ENCODE peak calls at places on chromosome 12, in ten cellular contexts. One of them, this sample, is unnamed.
A peak's percentile ranks its signal among the peaks of the same experiment; 100 is the strongest.

GRCh38 chr12:104220931-104221330 is 5.4 kb downstream of the TXNRD1 start:
- DNase-seq in right cardiac atrium: no peak
- DNase-seq in right lobe of liver: no peak
- DNase-seq in stomach: no peak
- DNase-seq in aorta: no peak
- DNase-seq in psoas muscle: no peak
- DNase-seq in spleen: no peak
- DNase-seq in neural progenitor cell: no peak
- DNase-seq in sigmoid colon: no peak
- DNase-seq in pancreas: no peak
- DNase-seq in this sample: no peak

GRCh38 chr12:127145929-127146789 is 1120.8 kb upstream of the TMEM132C start:
- DNase-seq in right cardiac atrium: peak; percentile 93
- DNase-seq in right lobe of liver: peak; percentile 83
- DNase-seq in stomach: peak; percentile 69
- DNase-seq in aorta: peak; percentile 83
- DNase-seq in psoas muscle: peak; percentile 87
- DNase-seq in spleen: peak; percentile 80
- DNase-seq in neural progenitor cell: no peak
- DNase-seq in sigmoid colon: peak; percentile 83
- DNase-seq in pancreas: peak; percentile 79
- DNase-seq in this sample: peak; percentile 68

GRCh38 chr12:44317651-44318126 is 481.8 kb downstream of the TMEM117 start:
- DNase-seq in right cardiac atrium: no peak
- DNase-seq in right lobe of liver: no peak
- DNase-seq in stomach: no peak
- DNase-seq in aorta: no peak
- DNase-seq in psoas muscle: no peak
- DNase-seq in spleen: no peak
- DNase-seq in neural progenitor cell: peak; percentile 65
- DNase-seq in sigmoid colon: no peak
- DNase-seq in pancreas: no peak
- DNase-seq in this sample: no peak

GRCh38 chr12:16509411-16509810 is 96.6 kb downstream of the LMO3 start:
- DNase-seq in right cardiac atrium: no peak
- DNase-seq in right lobe of liver: no peak
- DNase-seq in stomach: no peak
- DNase-seq in aorta: no peak
- DNase-seq in psoas muscle: no peak
- DNase-seq in spleen: no peak
- DNase-seq in neural progenitor cell: no peak
- DNase-seq in sigmoid colon: no peak
- DNase-seq in pancreas: no peak
- DNase-seq in this sample: no peak

GRCh38 chr12:65903680-65904403 is 79.6 kb downstream of the HMGA2 start:
- DNase-seq in right cardiac atrium: no peak
- DNase-seq in right lobe of liver: no peak
- DNase-seq in stomach: no peak
- DNase-seq in aorta: no peak
- DNase-seq in psoas muscle: no peak
- DNase-seq in spleen: no peak
- DNase-seq in neural progenitor cell: no peak
- DNase-seq in sigmoid colon: no peak
- DNase-seq in pancreas: no peak
- DNase-seq in this sample: no peak

GRCh38 chr12:111442301-111443045 is 36.8 kb downstream of the SH2B3 start:
- DNase-seq in right cardiac atrium: no peak
- DNase-seq in right lobe of liver: peak; percentile 26
- DNase-seq in stomach: no peak
- DNase-seq in aorta: peak; percentile 38
- DNase-seq in psoas muscle: no peak
- DNase-seq in spleen: peak; percentile 74
- DNase-seq in neural progenitor cell: no peak
- DNase-seq in sigmoid colon: peak; percentile 66
- DNase-seq in pancreas: no peak
- DNase-seq in this sample: no peak

GRCh38 chr12:128381961-128382360 is 115.0 kb downstream of the TMEM132C start:
- DNase-seq in right cardiac atrium: no peak
- DNase-seq in right lobe of liver: no peak
- DNase-seq in stomach: no peak
- DNase-seq in aorta: no peak
- DNase-seq in psoas muscle: no peak
- DNase-seq in spleen: no peak
- DNase-seq in neural progenitor cell: no peak
- DNase-seq in sigmoid colon: no peak
- DNase-seq in pancreas: no peak
- DNase-seq in this sample: no peak

GRCh38 chr12:93245543-93245942 is 132.2 kb upstream of the NUDT4 start:
- DNase-seq in right cardiac atrium: no peak
- DNase-seq in right lobe of liver: no peak
- DNase-seq in stomach: no peak
- DNase-seq in aorta: no peak
- DNase-seq in psoas muscle: no peak
- DNase-seq in spleen: peak; percentile 84
- DNase-seq in neural progenitor cell: peak; percentile 56
- DNase-seq in sigmoid colon: no peak
- DNase-seq in pancreas: no peak
- DNase-seq in this sample: no peak

GRCh38 chr12:12927211-12928079 is 24.5 kb downstream of the GPRC5D start:
- DNase-seq in right cardiac atrium: peak; percentile 86
- DNase-seq in right lobe of liver: peak; percentile 85
- DNase-seq in stomach: peak; percentile 94
- DNase-seq in aorta: peak; percentile 77
- DNase-seq in psoas muscle: peak; percentile 56
- DNase-seq in spleen: peak; percentile 85
- DNase-seq in neural progenitor cell: no peak
- DNase-seq in sigmoid colon: peak; percentile 68
- DNase-seq in pancreas: peak; percentile 96
- DNase-seq in this sample: peak; percentile 90

GRCh38 chr12:27303139-27304111 is 29.2 kb upstream of the BMAL2 start:
- DNase-seq in right cardiac atrium: no peak
- DNase-seq in right lobe of liver: no peak
- DNase-seq in stomach: no peak
- DNase-seq in aorta: no peak
- DNase-seq in psoas muscle: no peak
- DNase-seq in spleen: no peak
- DNase-seq in neural progenitor cell: no peak
- DNase-seq in sigmoid colon: no peak
- DNase-seq in pancreas: no peak
- DNase-seq in this sample: no peak

GRCh38 chr12:80412343-80412953 is 31.6 kb upstream of the PTPRQ start:
- DNase-seq in right cardiac atrium: no peak
- DNase-seq in right lobe of liver: no peak
- DNase-seq in stomach: no peak
- DNase-seq in aorta: no peak
- DNase-seq in psoas muscle: no peak
- DNase-seq in spleen: no peak
- DNase-seq in neural progenitor cell: peak; percentile 83
- DNase-seq in sigmoid colon: no peak
- DNase-seq in pancreas: no peak
- DNase-seq in this sample: no peak

GRCh38 chr12:112199136-112199535 is 73.8 kb downstream of the TRAFD1 start:
- DNase-seq in right cardiac atrium: no peak
- DNase-seq in right lobe of liver: no peak
- DNase-seq in stomach: no peak
- DNase-seq in aorta: no peak
- DNase-seq in psoas muscle: no peak
- DNase-seq in spleen: no peak
- DNase-seq in neural progenitor cell: no peak
- DNase-seq in sigmoid colon: no peak
- DNase-seq in pancreas: no peak
- DNase-seq in this sample: no peak

GRCh38 chr12:24742378-24742777 is 206.5 kb downstream of the BCAT1 start:
- DNase-seq in right cardiac atrium: peak; percentile 56
- DNase-seq in right lobe of liver: no peak
- DNase-seq in stomach: no peak
- DNase-seq in aorta: peak; percentile 73
- DNase-seq in psoas muscle: no peak
- DNase-seq in spleen: peak; percentile 76
- DNase-seq in neural progenitor cell: no peak
- DNase-seq in sigmoid colon: no peak
- DNase-seq in pancreas: no peak
- DNase-seq in this sample: no peak

GRCh38 chr12:1518486-1518762 is 76.0 kb downstream of the FBXL14 start:
- DNase-seq in right cardiac atrium: peak; percentile 4
- DNase-seq in right lobe of liver: no peak
- DNase-seq in stomach: no peak
- DNase-seq in aorta: no peak
- DNase-seq in psoas muscle: no peak
- DNase-seq in spleen: no peak
- DNase-seq in neural progenitor cell: no peak
- DNase-seq in sigmoid colon: no peak
- DNase-seq in pancreas: no peak
- DNase-seq in this sample: no peak
- H3K4me1 ChIP-seq in right cardiac atrium: no peaks in the 10 kb centered on the region
- H3K4me1 ChIP-seq in right lobe of liver: no peaks in the 10 kb centered on the region
- H3K4me1 ChIP-seq in stomach: peaks cover 15% of the 10 kb centered on the region
- H3K4me1 ChIP-seq in aorta: no peaks in the 10 kb centered on the region
- H3K4me1 ChIP-seq in psoas muscle: no peaks in the 10 kb centered on the region
- H3K4me1 ChIP-seq in spleen: no peaks in the 10 kb centered on the region
- H3K4me1 ChIP-seq in neural progenitor cell: peaks cover 22% of the 10 kb centered on the region
- H3K4me1 ChIP-seq in sigmoid colon: no peaks in the 10 kb centered on the region
- H3K4me1 ChIP-seq in pancreas: no peaks in the 10 kb centered on the region
- H3K4me1 ChIP-seq in this sample: peaks cover 4% of the 10 kb centered on the region

GRCh38 chr12:52280319-52280795 is 5.9 kb downstream of the KRT86 start:
- DNase-seq in right cardiac atrium: peak; percentile 73
- DNase-seq in right lobe of liver: peak; percentile 45
- DNase-seq in stomach: peak; percentile 66
- DNase-seq in aorta: peak; percentile 79
- DNase-seq in psoas muscle: peak; percentile 64
- DNase-seq in spleen: peak; percentile 35
- DNase-seq in neural progenitor cell: no peak
- DNase-seq in sigmoid colon: peak; percentile 94
- DNase-seq in pancreas: peak; percentile 61
- DNase-seq in this sample: peak; percentile 88

GRCh38 chr12:52279683-52280318 is 5.4 kb downstream of the KRT86 start:
- DNase-seq in right cardiac atrium: no peak
- DNase-seq in right lobe of liver: no peak
- DNase-seq in stomach: peak; percentile 23
- DNase-seq in aorta: no peak
- DNase-seq in psoas muscle: no peak
- DNase-seq in spleen: peak; percentile 27
- DNase-seq in neural progenitor cell: peak; percentile 46
- DNase-seq in sigmoid colon: no peak
- DNase-seq in pancreas: no peak
- DNase-seq in this sample: no peak

GRCh38 chr12:52278931-52279682 is 4.7 kb downstream of the KRT86 start:
- DNase-seq in right cardiac atrium: peak; percentile 91
- DNase-seq in right lobe of liver: peak; percentile 79
- DNase-seq in stomach: peak; percentile 85
- DNase-seq in aorta: peak; percentile 84
- DNase-seq in psoas muscle: peak; percentile 86
- DNase-seq in spleen: peak; percentile 93
- DNase-seq in neural progenitor cell: peak; percentile 83
- DNase-seq in sigmoid colon: peak; percentile 89
- DNase-seq in pancreas: peak; percentile 88
- DNase-seq in this sample: peak; percentile 73

GRCh38 chr12:52277486-52278245 is 3.2 kb downstream of the KRT86 start:
- DNase-seq in right cardiac atrium: no peak
- DNase-seq in right lobe of liver: no peak
- DNase-seq in stomach: peak; percentile 20
- DNase-seq in aorta: no peak
- DNase-seq in psoas muscle: no peak
- DNase-seq in spleen: peak; percentile 67
- DNase-seq in neural progenitor cell: no peak
- DNase-seq in sigmoid colon: no peak
- DNase-seq in pancreas: no peak
- DNase-seq in this sample: no peak

GRCh38 chr12:52278530-52278929 is 4.1 kb downstream of the KRT86 start:
- DNase-seq in right cardiac atrium: no peak
- DNase-seq in right lobe of liver: no peak
- DNase-seq in stomach: peak; percentile 22
- DNase-seq in aorta: no peak
- DNase-seq in psoas muscle: no peak
- DNase-seq in spleen: no peak
- DNase-seq in neural progenitor cell: peak; percentile 15
- DNase-seq in sigmoid colon: no peak
- DNase-seq in pancreas: no peak
- DNase-seq in this sample: no peak
- H3K4me3 ChIP-seq in right cardiac atrium: no peak overlapping the region
- H3K4me3 ChIP-seq in right lobe of liver: no peak overlapping the region
- H3K4me3 ChIP-seq in stomach: peak overlapping the region; percentile 27
- H3K4me3 ChIP-seq in aorta: no peak overlapping the region
- H3K4me3 ChIP-seq in psoas muscle: no peak overlapping the region
- H3K4me3 ChIP-seq in spleen: no peak overlapping the region
- H3K4me3 ChIP-seq in neural progenitor cell: peak overlapping the region; percentile 43
- H3K4me3 ChIP-seq in sigmoid colon: no peak overlapping the region
- H3K4me3 ChIP-seq in pancreas: peak overlapping the region; percentile 12
- H3K4me3 ChIP-seq in this sample: no peak overlapping the region

DNA sequence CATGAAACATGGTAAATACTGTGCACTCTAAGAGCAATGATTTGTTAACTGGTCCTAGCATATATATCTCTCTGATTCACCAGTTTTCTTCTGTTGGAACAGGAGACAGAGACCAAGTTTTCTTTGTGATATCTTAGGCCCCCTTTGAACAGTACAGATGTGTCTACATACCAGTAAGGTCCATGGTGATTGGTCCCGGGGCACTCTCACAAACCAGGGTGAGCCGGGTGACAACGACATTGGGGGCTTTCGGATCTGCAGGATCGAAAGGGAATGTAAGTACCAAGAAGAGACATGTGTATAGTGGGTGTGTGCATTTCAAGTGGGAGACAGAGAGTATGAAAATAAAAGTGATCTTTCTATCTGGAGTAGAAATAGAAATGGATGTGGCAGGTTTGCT is 11.3 kb upstream of the ERP27 start:
- DNase-seq in right cardiac atrium: no peak
- DNase-seq in right lobe of liver: no peak
- DNase-seq in stomach: no peak
- DNase-seq in aorta: no peak
- DNase-seq in psoas muscle: no peak
- DNase-seq in spleen: no peak
- DNase-seq in neural progenitor cell: no peak
- DNase-seq in sigmoid colon: no peak
- DNase-seq in pancreas: no peak
- DNase-seq in this sample: no peak
- H3K27ac ChIP-seq in right cardiac atrium: no peak overlapping the region
- H3K27ac ChIP-seq in right lobe of liver: peak overlapping the region; percentile 49
- H3K27ac ChIP-seq in stomach: no peak overlapping the region
- H3K27ac ChIP-seq in aorta: peak overlapping the region; percentile 64
- H3K27ac ChIP-seq in psoas muscle: peak overlapping the region; percentile 72
- H3K27ac ChIP-seq in spleen: peak overlapping the region; percentile 93
- H3K27ac ChIP-seq in neural progenitor cell: no peak overlapping the region
- H3K27ac ChIP-seq in sigmoid colon: peak overlapping the region; percentile 65
- H3K27ac ChIP-seq in pancreas: peak overlapping the region; percentile 81
- H3K27ac ChIP-seq in this sample: no peak overlapping the region

DNA sequence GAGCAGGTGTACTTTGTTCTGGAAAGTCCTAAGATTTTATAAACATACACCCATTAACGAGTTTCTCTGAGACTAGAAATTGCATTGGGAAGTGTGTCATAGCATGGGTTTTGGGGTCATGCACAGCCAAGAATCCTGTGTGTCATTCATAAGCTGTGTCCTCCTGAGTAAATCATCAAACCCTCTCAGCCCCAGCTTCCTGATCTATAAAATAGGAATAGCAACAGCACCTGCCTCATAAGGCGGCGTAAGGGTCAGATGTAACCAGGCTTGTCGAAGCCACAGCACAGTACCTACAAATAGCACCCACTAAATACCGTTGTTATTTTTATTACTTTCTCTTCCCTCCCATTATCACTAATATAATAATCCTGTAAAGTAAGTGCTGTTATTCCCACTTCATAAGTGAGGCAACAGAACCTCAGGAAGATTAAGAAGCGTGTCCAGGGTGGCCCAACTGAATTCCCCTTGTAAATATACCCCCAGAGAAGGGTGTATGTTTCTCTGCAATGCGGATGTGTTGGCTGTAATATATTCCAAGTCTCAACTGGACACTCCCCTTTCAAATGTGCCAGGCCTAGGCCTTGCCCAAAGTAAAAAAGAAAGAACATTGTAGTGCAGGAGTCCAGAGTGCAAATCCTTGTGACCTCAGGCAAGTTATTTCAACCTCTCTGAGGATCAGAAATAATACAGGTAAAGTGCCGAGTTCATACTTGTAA is 188.3 kb upstream of the BCL2L14 start:
- DNase-seq in right cardiac atrium: no peak
- DNase-seq in right lobe of liver: no peak
- DNase-seq in stomach: no peak
- DNase-seq in aorta: no peak
- DNase-seq in psoas muscle: no peak
- DNase-seq in spleen: no peak
- DNase-seq in neural progenitor cell: no peak
- DNase-seq in sigmoid colon: no peak
- DNase-seq in pancreas: no peak
- DNase-seq in this sample: no peak
- H3K4me1 ChIP-seq in right cardiac atrium: peaks cover 13% of the 10 kb centered on the region
- H3K4me1 ChIP-seq in right lobe of liver: no peaks in the 10 kb centered on the region
- H3K4me1 ChIP-seq in stomach: peaks cover 97% of the 10 kb centered on the region
- H3K4me1 ChIP-seq in aorta: peaks cover 5% of the 10 kb centered on the region
- H3K4me1 ChIP-seq in psoas muscle: peaks cover 20% of the 10 kb centered on the region
- H3K4me1 ChIP-seq in spleen: peaks cover 81% of the 10 kb centered on the region
- H3K4me1 ChIP-seq in neural progenitor cell: peaks cover 17% of the 10 kb centered on the region
- H3K4me1 ChIP-seq in sigmoid colon: no peaks in the 10 kb centered on the region
- H3K4me1 ChIP-seq in pancreas: peaks cover 28% of the 10 kb centered on the region
- H3K4me1 ChIP-seq in this sample: peaks cover 3% of the 10 kb centered on the region